ENCODE peak calls at places on chromosomes 4 and X, in four cellular contexts. J, Y, H and F are unnamed samples.
A peak's percentile ranks its signal among the peaks of the same experiment; 100 is the strongest.

GRCh38 chrX:119880076-119880475 is 8.4 kb downstream of the NDUFA1 start:
- DNase-seq in Y (peak; percentile 80), H (no peak), J (no peak), F (peak; percentile 64)

GRCh38 chrX:154541896-154542722 is 4.5 kb downstream of the G6PD start:
- DNase-seq in H (peak; percentile 96), Y (no peak), J (peak; percentile 79), F (no peak)

GRCh38 chr4:7719354-7720174 is 220.1 kb downstream of the AFAP1 start:
- DNase-seq in J (peak; percentile 57), H (peak; percentile 54), Y (no peak), F (peak; percentile 27)

GRCh38 chrX:129651756-129652564 is 2.8 kb downstream of the APLN start:
- DNase-seq in J (no peak), H (no peak), Y (no peak), F (no peak)

GRCh38 chrX:101395789-101396188 is 5.0 kb downstream of the RPL36A start:
- DNase-seq in Y (no peak), H (no peak), J (peak; percentile 30), F (no peak)

GRCh38 chr4:116499-116898 is 7.8 kb upstream of the ZNF718 start:
- DNase-seq in Y (no peak), J (no peak), H (no peak), F (no peak)

GRCh38 chrX:134625315-134625718 is 33.0 kb downstream of the PLAC1 start:
- DNase-seq in Y (no peak), H (no peak), J (peak; percentile 70), F (no peak)

GRCh38 chr4:1718095-1718850 is 2.9 kb downstream of the TMEM129 start:
- DNase-seq in J (no peak), H (no peak), Y (no peak), F (peak; percentile 80)

GRCh38 chrX:3548743-3549441 is 164.6 kb downstream of the PRKX start:
- DNase-seq in J (peak; percentile 90), H (peak; percentile 48), Y (no peak), F (peak; percentile 2)

GRCh38 chr4:184250795-184251679 is 33.4 kb upstream of the ENPP6 start:
- DNase-seq in H (peak; percentile 64), Y (peak; percentile 69), J (peak; percentile 81), F (peak; percentile 77)

GRCh38 chr4:3476936-3477749 is 14.0 kb downstream of the DOK7 start:
- DNase-seq in Y (no peak), J (no peak), H (no peak), F (no peak)

GRCh38 chr4:75892508-75892907 is 9.7 kb downstream of the PPEF2 start:
- DNase-seq in H (peak; percentile 11), Y (no peak), J (no peak), F (no peak)

GRCh38 chr4:91958651-91959050 is 345.1 kb upstream of the GRID2 start:
- DNase-seq in Y (no peak), H (no peak), J (peak; percentile 50), F (no peak)

GRCh38 chrX:39149761-39150160 is 348.5 kb downstream of the MID1IP1 start:
- DNase-seq in J (peak; percentile 65), Y (no peak), H (peak; percentile 64), F (peak; percentile 65)

GRCh38 chr4:81031389-81032173 is 1.1 kb downstream of the BMP3 start:
- DNase-seq in Y (no peak), H (no peak), J (no peak), F (peak; percentile 83)

GRCh38 chr4:139556071-139556734 is at the start of gene SETD7:
- DNase-seq in H (peak; percentile 57), Y (peak; percentile 82), J (peak; percentile 88), F (peak; percentile 82)

GRCh38 chr4:61996943-61997342 is 796.8 kb downstream of the ADGRL3 start:
- DNase-seq in H (no peak), Y (no peak), J (no peak), F (no peak)

GRCh38 chr4:88033309-88033708 is 25.9 kb downstream of the PKD2 start:
- DNase-seq in H (peak; percentile 74), Y (peak; percentile 71), J (peak; percentile 72), F (peak; percentile 65)

GRCh38 chr4:12852338-12853307 is 631.5 kb downstream of the RAB28 start:
- DNase-seq in Y (peak; percentile 77), H (peak; percentile 73), J (peak; percentile 81), F (peak; percentile 44)

GRCh38 chr4:142656178-142656577 is 189.9 kb downstream of the INPP4B start:
- DNase-seq in J (peak; percentile 27), H (no peak), Y (no peak), F (peak; percentile 30)

GRCh38 chr4:76744253-76744921 is 153.6 kb downstream of the SOWAHB start:
- DNase-seq in Y (no peak), H (peak; percentile 28), J (peak; percentile 78), F (no peak)

GRCh38 chrX:20680998-20681397 is 414.3 kb upstream of the RPS6KA3 start:
- DNase-seq in H (peak; percentile 12), Y (no peak), J (peak; percentile 70), F (no peak)

GRCh38 chrX:96244955-96245354 is 439.7 kb upstream of the DIAPH2 start:
- DNase-seq in H (no peak), J (no peak), Y (no peak), F (no peak)

GRCh38 chrX:46407036-46407752 is 138.0 kb downstream of the ZNF674 start:
- DNase-seq in H (no peak), J (peak; percentile 13), Y (no peak), F (no peak)

GRCh38 chrX:49879656-49880277 is 483 bp downstream of the USP27X start:
- DNase-seq in Y (no peak), J (peak; percentile 16), H (no peak), F (no peak)

GRCh38 chr4:66575024-66575696 is 904.9 kb upstream of the EPHA5 start:
- DNase-seq in Y (no peak), H (peak; percentile 98), J (no peak), F (no peak)

GRCh38 chr4:153222162-153222789 is 18.0 kb downstream of the TRIM2 start:
- DNase-seq in H (peak; percentile 79), Y (peak; percentile 34), J (peak; percentile 92), F (no peak)

GRCh38 chr4:4502694-4503311 is 39.0 kb downstream of the STX18 start:
- DNase-seq in H (no peak), J (peak; percentile 79), Y (no peak), F (no peak)

GRCh38 chr4:49063670-49064069 is 77.6 kb downstream of the CWH43 start:
- DNase-seq in H (no peak), J (peak; percentile 6), Y (no peak), F (no peak)

GRCh38 chr4:153409412-153409811 is 56.7 kb upstream of the TMEM131L start:
- DNase-seq in Y (no peak), J (peak; percentile 94), H (peak; percentile 70), F (no peak)

GRCh38 chr4:154740462-154740861 is 3.3 kb upstream of the LRAT start:
- DNase-seq in Y (no peak), J (no peak), H (no peak), F (no peak)

GRCh38 chrX:136954930-136955329 is 74.4 kb upstream of the RBMX start:
- DNase-seq in Y (peak; percentile 50), J (peak; percentile 59), H (peak; percentile 52), F (peak; percentile 17)

GRCh38 chr4:16867827-16868226 is 30.6 kb downstream of the LDB2 start:
- DNase-seq in Y (no peak), J (no peak), H (no peak), F (no peak)

GRCh38 chr4:48269861-48270515 is 350 bp upstream of the TEC start:
- DNase-seq in J (peak; percentile 82), H (peak; percentile 85), Y (peak; percentile 92), F (peak; percentile 79)

GRCh38 chrX:13747836-13748235 is 13.3 kb downstream of the OFD1 start:
- DNase-seq in Y (no peak), J (peak; percentile 70), H (peak; percentile 71), F (peak; percentile 46)

DNA sequence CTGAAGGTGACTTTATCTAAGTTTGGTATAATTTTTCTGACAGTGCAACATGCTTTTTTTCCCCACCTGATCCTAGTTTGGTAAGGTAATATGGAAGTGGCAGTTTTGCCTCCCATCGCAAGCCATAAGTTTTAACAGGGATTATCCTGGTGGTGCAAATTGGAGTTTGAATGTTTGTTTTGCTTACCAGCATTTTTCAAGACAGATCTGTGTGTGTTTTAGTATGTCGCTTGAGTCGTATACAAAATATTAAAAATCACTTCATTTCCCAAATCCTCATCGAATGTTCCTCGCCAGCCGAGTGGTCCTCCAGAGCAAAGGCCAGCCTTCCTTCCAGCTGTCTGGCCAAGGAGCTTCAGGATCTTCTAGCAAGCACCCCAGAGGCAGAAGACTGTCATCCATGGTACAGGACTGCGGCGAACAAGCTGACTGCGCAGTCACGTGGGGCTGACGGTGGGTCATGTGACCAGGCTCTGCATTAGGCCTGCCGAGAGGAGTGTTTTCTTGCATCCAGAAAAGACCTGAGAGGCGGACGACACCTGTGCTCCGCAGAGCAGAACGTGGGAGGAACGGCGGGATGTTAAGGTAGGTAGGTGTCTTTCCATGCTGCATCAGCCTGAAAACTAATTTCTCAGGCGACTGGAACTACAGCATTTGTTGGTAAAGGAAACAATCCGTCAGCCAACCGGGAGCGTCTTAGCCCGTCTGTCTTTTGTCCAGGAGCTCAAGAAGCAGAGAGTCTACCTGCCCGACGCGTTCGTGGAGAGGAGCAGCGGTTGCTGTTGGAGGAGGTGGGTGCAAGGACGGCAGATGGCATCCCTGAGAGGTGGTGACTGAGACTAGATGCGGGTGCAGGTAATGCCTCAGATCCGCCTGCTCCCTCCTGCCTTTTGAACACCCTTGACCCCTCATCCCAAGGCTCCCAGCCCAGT is at the start of gene GPRASP3:
- DNase-seq in H (no peak), J (peak; percentile 81), Y (peak; percentile 49), F (no peak)
- TF ChIP-seq EZH2phosphoT487 in H (no peak), J (no peak), Y (no peak), F (no peak)

DNA sequence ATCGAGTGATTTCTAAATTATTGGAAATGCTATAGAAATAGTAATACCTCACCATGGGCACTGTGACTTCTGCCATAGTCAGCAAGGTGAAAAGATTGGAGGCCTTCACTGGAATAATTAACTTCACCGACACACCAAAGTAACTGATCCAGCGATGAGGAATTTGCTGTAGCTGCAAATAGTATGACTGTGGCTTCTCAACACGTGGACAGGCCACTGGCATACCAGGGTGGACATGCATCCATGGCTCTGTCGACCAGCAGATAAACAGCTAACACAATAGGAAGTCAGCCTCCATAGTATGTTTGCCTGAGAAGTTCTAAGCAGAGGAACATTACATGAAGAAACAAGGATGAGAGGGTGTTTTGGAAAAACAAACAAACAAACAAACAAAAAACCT is 10.9 kb upstream of the FAT4 start:
- DNase-seq in J (no peak), Y (no peak), H (no peak), F (no peak)
- TF ChIP-seq EZH2phosphoT487 in J (no peak), Y (no peak), H (no peak), F (no peak)

DNA sequence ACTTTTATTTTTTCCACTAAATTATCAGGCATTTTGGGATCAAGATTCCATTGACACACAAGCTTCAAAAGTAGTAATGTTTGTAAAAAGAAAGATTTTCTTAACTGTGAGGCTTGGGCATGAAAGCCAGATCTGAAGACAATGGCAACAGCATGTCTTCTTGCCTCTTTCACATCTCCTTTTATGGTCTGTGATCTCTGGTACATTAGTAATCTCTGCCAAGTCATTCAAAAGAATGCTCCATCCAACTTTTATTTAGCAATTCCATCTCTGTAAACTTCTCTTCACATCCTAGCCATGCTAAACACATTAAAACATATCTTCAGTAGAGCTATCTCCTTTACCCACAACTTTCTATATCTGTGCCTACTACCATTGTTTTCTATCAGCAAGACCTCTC is 465.4 kb downstream of the FAT4 start:
- DNase-seq in H (no peak), J (peak; percentile 54), Y (no peak), F (no peak)
- TF ChIP-seq EZH2phosphoT487 in H (no peak), J (no peak), Y (no peak), F (no peak)

GRCh38 chrX:19127649-19128168 is 5.4 kb upstream of the ADGRG2 start:
- DNase-seq in Y (no peak), H (peak; percentile 49), J (no peak), F (no peak)
- TF ChIP-seq EZH2phosphoT487 in Y (no peak), H (no peak), J (no peak), F (no peak)